ENCODE peak calls at places on chromosomes 6 and 20, in six cellular contexts. T is heart left ventricle, N is body of pancreas, E is stomach, F is Peyer's patch, G is spleen. Z is an unnamed sample.

GRCh38 chr20:36786663-36787062 is 13.1 kb upstream of the DSN1 start:
- DNase-seq in T (no peak), N (no peak), E (no peak), F (no peak), G (no peak), Z (no peak)

GRCh38 chr6:27059621-27060425 is 187.7 kb upstream of the PRSS16 start:
- DNase-seq in T (no peak), N (no peak), E (no peak), F (no peak), G (no peak), Z (no peak)

GRCh38 chr6:19297880-19298279 is 539.3 kb upstream of the ID4 start:
- DNase-seq in T (no peak), N (no peak), E (no peak), F (no peak), G (no peak), Z (no peak)

GRCh38 chr20:1164871-1165270 is 19.9 kb downstream of the TMEM74B start:
- DNase-seq in T (no peak), N (no peak), E (no peak), F (no peak), G (no peak), Z (no peak)

GRCh38 chr6:34610819-34611477 is 54.8 kb upstream of the SPDEF start:
- DNase-seq in T (no peak), N (peak; percentile 51), E (peak; percentile 32), F (no peak), G (no peak), Z (no peak)

GRCh38 chr6:89298680-89299450 is 16.2 kb downstream of the GABRR2 start:
- DNase-seq in T (no peak), N (no peak), E (no peak), F (no peak), G (no peak), Z (peak; percentile 64)

GRCh38 chr6:143999406-143999805 is 8.7 kb downstream of the PLAGL1 start:
- DNase-seq in T (no peak), N (no peak), E (no peak), F (no peak), G (no peak), Z (no peak)

GRCh38 chr20:50438986-50439407 is 71.2 kb upstream of the PTPN1 start:
- DNase-seq in T (no peak), N (no peak), E (no peak), F (no peak), G (no peak), Z (no peak)

GRCh38 chr6:21856096-21856825 is 262.7 kb downstream of the SOX4 start:
- DNase-seq in T (no peak), N (no peak), E (no peak), F (no peak), G (no peak), Z (no peak)

GRCh38 chr6:170152111-170152926 is 138.6 kb downstream of the DLL1 start:
- DNase-seq in T (peak; percentile 70), N (peak; percentile 74), E (peak; percentile 80), F (no peak), G (peak; percentile 74), Z (peak; percentile 56)

GRCh38 chr20:33896509-33896908 is 85.4 kb downstream of the CHMP4B start:
- DNase-seq in T (no peak), N (peak; percentile 45), E (no peak), F (no peak), G (no peak), Z (no peak)

GRCh38 chr20:36181934-36182603 is 27.5 kb downstream of the EPB41L1 start:
- DNase-seq in T (no peak), N (no peak), E (no peak), F (no peak), G (no peak), Z (no peak)

GRCh38 chr20:58956078-58956477 is 25.0 kb upstream of the NELFCD start:
- DNase-seq in T (no peak), N (no peak), E (no peak), F (no peak), G (no peak), Z (no peak)

GRCh38 chr6:169229611-169230321 is 23.9 kb downstream of the THBS2 start:
- DNase-seq in T (no peak), N (no peak), E (no peak), F (no peak), G (no peak), Z (no peak)

GRCh38 chr6:149990672-149991402 is 27.1 kb downstream of the ULBP1 start:
- DNase-seq in T (no peak), N (no peak), E (no peak), F (peak; percentile 24), G (no peak), Z (no peak)

GRCh38 chr6:138973481-138974140 is 14.4 kb downstream of the REPS1 start:
- DNase-seq in T (no peak), N (no peak), E (no peak), F (no peak), G (no peak), Z (no peak)

GRCh38 chr6:7045746-7046145 is 62.0 kb upstream of the RREB1 start:
- DNase-seq in T (no peak), N (no peak), E (no peak), F (no peak), G (no peak), Z (no peak)

GRCh38 chr20:50274570-50275430 is 84.2 kb downstream of the CEBPB start:
- DNase-seq in T (peak; percentile 92), N (peak; percentile 36), E (peak; percentile 55), F (no peak), G (peak; percentile 96), Z (peak; percentile 76)

GRCh38 chr6:142940487-142940886 is 4.5 kb downstream of the HIVEP2 start:
- DNase-seq in T (no peak), N (no peak), E (no peak), F (no peak), G (no peak), Z (no peak)

GRCh38 chr20:32517914-32518592 is 67.1 kb downstream of the NOL4L start:
- DNase-seq in T (no peak), N (peak; percentile 7), E (no peak), F (no peak), G (no peak), Z (no peak)

GRCh38 chr20:9319687-9320384 is 194.6 kb upstream of the LAMP5 start:
- DNase-seq in T (no peak), N (no peak), E (no peak), F (no peak), G (no peak), Z (no peak)

GRCh38 chr6:25942561-25943147 is 12.2 kb upstream of the SLC17A2 start:
- DNase-seq in T (no peak), N (no peak), E (no peak), F (no peak), G (no peak), Z (no peak)

GRCh38 chr20:1171461-1172093 is 13.2 kb downstream of the TMEM74B start:
- DNase-seq in T (no peak), N (no peak), E (no peak), F (no peak), G (no peak), Z (no peak)

GRCh38 chr6:56235245-56235644 is 12.1 kb downstream of the COL21A1 start:
- DNase-seq in T (no peak), N (no peak), E (no peak), F (no peak), G (no peak), Z (no peak)

GRCh38 chr20:58783515-58783914 is 67.2 kb downstream of the GNAS-AS1 start:
- DNase-seq in T (no peak), N (no peak), E (no peak), F (no peak), G (peak; percentile 38), Z (no peak)

GRCh38 chr6:60671369-60671768 is 1614.7 kb downstream of the KHDRBS2 start:
- DNase-seq in T (no peak), N (no peak), E (no peak), F (no peak), G (no peak), Z (no peak)

GRCh38 chr6:148905901-148906300 is 159.1 kb downstream of the UST start:
- DNase-seq in T (no peak), N (no peak), E (no peak), F (no peak), G (no peak), Z (no peak)

GRCh38 chr6:156398371-156398770 is 378.8 kb upstream of the ARID1B start:
- DNase-seq in T (no peak), N (no peak), E (no peak), F (no peak), G (no peak), Z (no peak)
- H3K4me3 ChIP-seq in T (no peak overlapping the region), N (no peak overlapping the region), E (no peak overlapping the region), F (no peak overlapping the region), G (no peak overlapping the region), Z (no peak overlapping the region)

GRCh38 chr6:31948753-31949413 is 3.0 kb downstream of the CFB start:
- DNase-seq in T (no peak), N (no peak), E (no peak), F (no peak), G (peak; percentile 51), Z (no peak)
- TF ChIP-seq POLR2A in T (no peak), N (no peak), E (no peak), F (no peak), G (no peak), Z (no peak)

GRCh38 chr6:10521104-10521808 is at the start of gene GCNT2:
- DNase-seq in T (no peak), N (no peak), E (peak; percentile 61), F (no peak), G (no peak), Z (peak; percentile 81)
- H3K4me3 ChIP-seq in T (peak within 1 kb of the TSS; percentile 8), N (no peak within 1 kb of the TSS), E (peak within 1 kb of the TSS; percentile 4), F (no peak within 1 kb of the TSS), G (peak within 1 kb of the TSS; percentile 41), Z (no peak within 1 kb of the TSS)

GRCh38 chr6:2858678-2859324 is 17.1 kb upstream of the SERPINB1 start:
- DNase-seq in T (peak; percentile 32), N (no peak), E (no peak), F (peak; percentile 68), G (no peak), Z (no peak)

GRCh38 chr6:2857185-2857579 is 15.5 kb upstream of the SERPINB1 start:
- DNase-seq in T (no peak), N (no peak), E (no peak), F (no peak), G (no peak), Z (no peak)

GRCh38 chr6:2859325-2859700 is 17.6 kb upstream of the SERPINB1 start:
- DNase-seq in T (no peak), N (no peak), E (no peak), F (no peak), G (no peak), Z (no peak)

GRCh38 chr6:2855061-2855519 is 13.4 kb upstream of the SERPINB1 start:
- DNase-seq in T (peak; percentile 48), N (no peak), E (no peak), F (no peak), G (no peak), Z (no peak)

DNA sequence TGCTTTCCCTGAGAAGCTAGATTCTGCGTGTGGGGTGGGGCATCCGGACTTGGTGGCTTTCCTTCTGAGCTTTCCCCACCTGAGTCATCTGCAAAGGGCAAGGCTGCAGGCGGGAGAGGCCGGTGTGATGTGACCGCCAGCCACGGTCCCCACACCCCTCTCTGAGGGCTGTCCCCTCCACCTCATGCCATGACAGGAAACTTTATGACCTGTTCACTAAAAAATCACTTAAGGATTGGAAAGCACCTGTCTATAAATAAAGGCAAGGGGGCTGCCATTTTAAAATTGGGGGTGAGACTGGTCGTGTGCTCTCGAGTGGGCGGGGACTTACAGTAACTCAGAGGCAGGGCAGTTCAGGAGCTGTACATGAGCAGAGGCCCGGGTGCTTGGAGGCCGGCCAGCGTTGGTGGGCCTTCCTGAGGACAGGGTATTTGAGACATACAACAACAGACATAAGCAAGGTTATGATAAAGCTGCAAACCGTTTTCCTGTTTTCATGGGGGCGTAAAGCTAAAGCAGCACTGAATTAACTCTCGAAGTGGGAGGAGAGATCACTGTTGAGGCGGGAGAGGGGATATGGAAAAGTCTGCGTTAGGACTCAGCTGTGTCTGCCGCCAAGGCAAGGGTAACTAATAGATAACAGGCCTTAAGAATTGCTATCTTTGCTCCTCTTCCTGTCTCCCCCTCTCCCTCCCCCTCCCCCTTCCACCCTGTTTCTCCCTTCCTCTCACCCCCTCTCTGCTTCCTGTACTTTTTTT is 16.1 kb upstream of the SERPINB1 start:
- DNase-seq in T (peak; percentile 77), N (no peak), E (no peak), F (peak; percentile 66), G (peak; percentile 87), Z (no peak)
- TF ChIP-seq POLR2A in T (no peak), N (no peak), E (no peak), F (no peak), G (no peak), Z (no peak)